ENCODE peak calls at places on chromosomes 12 and 14, in eight cellular contexts. R is HepG2, V is GM23338, J is Panc1, F is OCI-LY7, Q is caudate nucleus, I is lower lobe of right lung, C is Peyer's patch. T is an unnamed sample.

GRCh38 chr12:6792522-6793201 is 3.3 kb downstream of the CD4 start:
- DNase-seq in I (peak), Q (no peak), C (no peak), J (no peak), R (peak), F (no peak), V (no peak), T (no peak)

GRCh38 chr12:26271889-26272492 is 76.6 kb downstream of the SSPN start:
- DNase-seq in C (peak), I (peak), R (no peak), Q (peak), F (no peak), V (no peak), J (no peak), T (peak)

GRCh38 chr12:19206493-19207077 is 77.1 kb downstream of the PLEKHA5 start:
- DNase-seq in I (no peak), V (no peak), Q (peak), C (no peak), F (no peak), J (no peak), R (no peak), T (no peak)

GRCh38 chr12:30725739-30726138 is 29.0 kb downstream of the CAPRIN2 start:
- DNase-seq in V (no peak), F (no peak), C (no peak), Q (peak), R (no peak), I (no peak), J (peak), T (peak)

GRCh38 chr12:97288526-97288925 is 174.1 kb upstream of the RMST start:
- DNase-seq in C (no peak), J (no peak), F (no peak), I (no peak), Q (no peak), R (no peak), V (peak), T (no peak)

GRCh38 chr14:73237219-73237785 is at the start of gene PAPLN:
- DNase-seq in F (no peak), Q (no peak), J (no peak), R (no peak), I (no peak), V (peak), C (peak), T (no peak)

GRCh38 chr12:98220636-98221035 is 294.8 kb upstream of the TMPO start:
- DNase-seq in Q (no peak), I (no peak), C (no peak), J (no peak), R (no peak), V (no peak), F (no peak), T (no peak)

GRCh38 chr14:69342928-69343525 is 55.1 kb downstream of the ERH start:
- DNase-seq in V (no peak), F (no peak), C (peak), J (no peak), Q (no peak), I (no peak), R (no peak), T (no peak)

GRCh38 chr14:105589161-105589925 is 63.0 kb downstream of the TMEM121 start:
- DNase-seq in C (peak), J (no peak), Q (no peak), R (no peak), I (no peak), V (no peak), F (no peak), T (no peak)

GRCh38 chr12:67885370-67886169 is 103.7 kb upstream of the IFNG-AS1 start:
- DNase-seq in V (no peak), F (no peak), C (no peak), I (no peak), Q (peak), R (no peak), J (no peak), T (no peak)

GRCh38 chr14:95023886-95024285 is 133.4 kb downstream of the DICER1 start:
- DNase-seq in Q (no peak), C (no peak), V (no peak), R (no peak), F (no peak), J (no peak), I (no peak), T (no peak)

DNA sequence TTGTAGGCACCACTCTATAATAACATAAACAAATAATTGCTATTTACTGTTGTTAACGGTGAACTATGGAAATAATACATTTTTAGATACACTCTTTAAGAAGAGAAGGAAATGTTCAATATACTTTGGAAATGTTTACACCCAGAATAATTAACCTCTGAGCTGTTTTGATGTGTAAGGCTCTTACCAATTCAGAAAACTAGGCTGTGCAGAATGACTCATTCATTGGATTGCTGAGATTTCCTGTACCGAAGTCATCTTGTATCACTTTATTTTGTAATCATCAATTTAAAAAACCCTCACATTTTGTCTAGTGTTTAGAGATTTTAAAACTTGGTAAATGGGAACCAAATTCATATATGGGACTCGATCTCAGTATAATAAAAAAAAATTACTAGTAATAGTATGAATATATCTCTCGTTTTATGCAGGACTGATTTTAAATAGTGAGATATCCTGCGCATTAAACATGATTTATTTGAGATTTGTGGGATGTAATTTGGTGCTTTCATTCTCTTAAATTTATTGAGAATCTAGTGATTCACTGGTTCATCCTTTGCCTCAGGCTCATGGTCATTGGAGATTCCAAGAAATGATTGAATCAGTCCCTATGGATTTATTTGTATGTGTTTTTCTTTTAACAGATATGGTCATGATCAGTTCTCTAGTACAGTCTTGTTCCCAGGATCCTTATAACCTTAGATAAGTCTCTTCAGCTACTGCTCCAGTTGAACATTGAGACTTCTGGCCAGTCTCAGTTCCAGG is 3.9 kb downstream of the SAMD4A start:
- DNase-seq in Q (no peak), J (no peak), C (no peak), V (no peak), F (no peak), I (no peak), R (no peak), T (peak)
- H3K27ac ChIP-seq in Q (no peak), J (no peak), C (peak), V (no peak), F (no peak), I (no peak), R (no peak), T (peak)

GRCh38 chr12:106669216-106669615 is 86.4 kb downstream of the RFX4 start:
- DNase-seq in C (no peak), Q (no peak), R (no peak), F (no peak), V (no peak), I (no peak), J (no peak), T (no peak)

GRCh38 chr12:106670131-106670530 is 87.3 kb downstream of the RFX4 start:
- DNase-seq in R (no peak), F (no peak), J (no peak), Q (peak), I (no peak), C (no peak), V (no peak), T (no peak)

GRCh38 chr12:106673151-106673550 is 90.3 kb downstream of the RFX4 start:
- DNase-seq in I (no peak), R (no peak), F (no peak), V (peak), Q (no peak), J (no peak), C (no peak), T (no peak)

GRCh38 chr12:106671840-106672239 is 89.0 kb downstream of the RFX4 start:
- DNase-seq in R (no peak), F (no peak), I (no peak), Q (no peak), J (no peak), C (no peak), V (no peak), T (no peak)

DNA sequence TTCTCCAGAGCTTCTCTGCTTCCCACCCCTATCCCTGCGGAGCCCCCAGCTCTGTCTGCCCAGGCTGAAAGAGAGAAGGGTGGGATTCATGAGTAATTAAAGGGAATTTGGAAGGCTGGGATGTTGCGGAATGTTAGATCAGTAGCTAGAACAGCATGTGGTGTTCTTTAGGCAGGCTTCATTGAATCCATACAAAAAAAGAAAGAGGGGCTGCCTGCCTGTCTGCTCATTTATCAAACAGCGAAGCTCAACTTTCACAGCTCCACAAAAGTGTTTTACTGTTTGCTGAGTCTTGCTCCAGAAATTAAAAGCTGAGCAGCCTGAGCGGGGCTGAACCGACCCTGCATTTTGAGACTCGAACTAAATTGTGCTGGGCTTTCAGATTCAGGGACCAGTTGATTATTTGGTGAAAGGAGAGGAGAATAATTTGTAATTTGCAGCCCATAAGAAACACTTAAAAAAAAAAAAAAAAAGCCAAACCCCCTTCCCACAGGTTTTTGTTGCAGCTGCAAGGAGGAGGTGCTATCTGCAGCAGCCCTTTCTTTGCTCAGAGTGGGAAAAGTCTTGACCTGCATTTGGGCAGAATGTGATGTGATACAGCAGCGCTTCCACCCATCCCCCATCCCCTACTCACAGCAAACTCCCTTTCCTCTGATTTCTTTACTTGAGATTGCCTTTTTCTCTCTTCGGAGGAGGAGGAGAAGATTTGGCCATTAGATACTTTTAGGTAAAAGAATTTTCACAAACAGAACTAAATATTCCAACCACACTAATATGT is 89.7 kb downstream of the RFX4 start:
- DNase-seq in Q (no peak), F (no peak), R (no peak), C (no peak), V (peak), J (no peak), I (no peak), T (no peak)
- H3K27ac ChIP-seq in Q (peak), F (no peak), R (no peak), C (no peak), V (no peak), J (no peak), I (no peak), T (no peak)

GRCh38 chr14:23115918-23116317 is 3.1 kb downstream of the CEBPE start:
- DNase-seq in C (no peak), V (no peak), R (no peak), J (no peak), I (no peak), F (no peak), Q (no peak), T (no peak)
- H3K27ac ChIP-seq in C (no peak), V (no peak), R (no peak), J (no peak), I (no peak), F (no peak), Q (no peak), T (peak)

GRCh38 chr14:101928415-101928841 is 35.9 kb upstream of the DYNC1H1 start:
- DNase-seq in Q (no peak), V (no peak), F (no peak), I (peak), C (no peak), R (no peak), J (no peak), T (no peak)
- H3K27ac ChIP-seq in Q (peak), V (no peak), F (no peak), I (peak), C (peak), R (no peak), J (no peak), T (no peak)

GRCh38 chr12:100164153-100164704 is 21.6 kb upstream of the BLTP3B start:
- DNase-seq in V (no peak), F (no peak), I (no peak), R (no peak), Q (no peak), C (no peak), J (no peak), T (no peak)
- H3K27ac ChIP-seq in V (peak), F (no peak), I (no peak), R (no peak), Q (no peak), C (peak), J (no peak), T (no peak)

GRCh38 chr12:109065154-109065852 is 12.9 kb downstream of the USP30 start:
- DNase-seq in F (no peak), C (peak), I (no peak), J (no peak), Q (no peak), V (no peak), R (peak), T (no peak)

GRCh38 chr12:109074866-109075265 is 18.4 kb downstream of the ALKBH2 start:
- DNase-seq in V (no peak), C (no peak), I (no peak), R (no peak), Q (no peak), J (no peak), F (no peak), T (no peak)

GRCh38 chr12:109064143-109064542 is 11.8 kb downstream of the USP30 start:
- DNase-seq in Q (no peak), J (no peak), I (no peak), R (no peak), V (no peak), F (no peak), C (no peak), T (no peak)

GRCh38 chr12:109065853-109066193 is 13.4 kb downstream of the USP30 start:
- DNase-seq in I (no peak), J (no peak), Q (no peak), R (no peak), F (no peak), V (no peak), C (no peak), T (no peak)

DNA sequence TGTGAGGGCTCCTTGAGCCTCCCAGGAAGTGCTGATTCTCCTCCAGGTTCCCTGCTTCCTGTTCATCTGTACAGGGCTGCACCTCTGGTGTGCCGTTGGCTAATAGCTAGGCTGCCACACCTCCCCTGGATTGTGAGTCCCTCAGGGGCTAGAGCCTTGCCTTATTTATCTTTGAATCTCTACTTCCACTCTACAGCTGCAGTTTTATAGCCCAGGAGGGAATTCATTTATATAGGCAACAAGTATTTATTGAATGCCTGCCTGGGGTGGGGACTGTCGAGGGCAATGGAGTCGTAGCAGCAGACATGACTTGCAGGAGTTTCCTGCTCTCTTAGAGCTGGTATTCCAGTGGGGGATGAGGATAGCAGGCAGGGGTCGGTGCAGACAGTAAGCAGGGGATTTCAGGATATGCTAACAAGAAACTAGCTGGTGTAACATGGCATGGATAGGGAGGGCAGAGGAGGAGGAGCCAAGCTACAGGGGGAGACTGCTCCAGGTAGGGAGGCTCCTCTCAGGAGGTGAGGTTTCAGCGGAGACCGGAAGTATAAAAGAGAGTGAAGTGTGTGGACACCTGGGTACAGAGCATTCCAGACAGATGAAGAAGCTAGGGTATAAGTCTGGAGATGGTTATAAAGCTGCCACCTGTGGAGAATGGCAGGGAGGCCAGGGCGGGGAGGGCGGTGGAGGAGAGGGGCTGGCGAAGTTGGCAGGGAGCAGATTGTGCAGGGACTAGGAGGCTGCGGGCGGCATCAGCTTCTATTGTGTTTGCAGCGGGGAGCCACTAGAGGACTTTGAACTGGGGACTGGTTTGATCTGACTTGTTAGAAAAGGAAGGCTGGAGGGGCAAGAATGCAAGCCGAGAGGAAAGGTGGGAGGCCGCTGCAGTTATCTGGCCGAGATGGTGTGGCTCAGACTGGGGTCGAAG is 17.2 kb downstream of the USP30 start:
- DNase-seq in I (no peak), C (peak), Q (no peak), F (no peak), J (no peak), R (peak), V (peak), T (no peak)
- H3K27ac ChIP-seq in I (no peak), C (peak), Q (no peak), F (no peak), J (no peak), R (peak), V (no peak), T (no peak)

DNA sequence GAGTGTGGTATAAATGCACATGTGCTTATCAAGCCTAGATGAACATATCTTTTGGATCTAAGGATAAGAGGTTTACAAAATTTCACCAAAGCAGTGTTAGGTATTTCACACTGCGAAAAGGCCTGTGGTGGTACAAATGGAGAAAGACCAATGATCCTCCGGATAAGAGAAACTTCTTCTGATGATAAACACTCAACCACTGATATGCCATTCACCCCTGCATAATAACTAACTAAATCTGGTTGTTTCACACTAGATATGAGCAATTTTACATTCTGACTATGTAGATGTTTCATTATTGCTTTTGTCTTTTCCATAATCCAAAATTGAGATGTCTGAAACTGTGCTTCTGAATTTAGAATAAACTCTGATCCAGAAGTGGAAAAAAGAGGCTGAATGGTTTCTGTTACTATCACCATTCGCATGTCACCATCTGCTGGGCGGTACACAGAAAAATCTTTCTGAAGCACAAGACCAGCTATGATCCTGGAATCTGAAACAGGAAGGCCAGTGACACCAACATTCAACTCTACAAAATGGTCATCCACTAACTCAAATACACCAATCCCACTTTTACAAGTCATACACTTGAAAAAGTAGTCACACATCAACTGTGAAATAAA is 1.3 kb downstream of the BBS10 start:
- DNase-seq in R (peak), F (peak), C (no peak), Q (peak), J (no peak), V (no peak), I (no peak), T (peak)
- H3K27ac ChIP-seq in R (no peak), F (peak), C (no peak), Q (peak), J (peak), V (no peak), I (peak), T (no peak)

GRCh38 chr12:47950856-47951468 is 12.4 kb upstream of the TMEM106C start:
- DNase-seq in J (no peak), Q (no peak), I (no peak), F (no peak), R (no peak), V (no peak), C (no peak), T (no peak)

GRCh38 chr12:47949441-47950341 is 13.7 kb upstream of the TMEM106C start:
- DNase-seq in V (peak), J (peak), Q (peak), C (peak), R (peak), I (peak), F (peak), T (peak)

GRCh38 chr12:47954058-47954457 is 9.3 kb upstream of the TMEM106C start:
- DNase-seq in C (no peak), R (no peak), J (no peak), V (no peak), I (no peak), Q (no peak), F (no peak), T (no peak)

GRCh38 chr12:47955059-47955458 is 8.3 kb upstream of the TMEM106C start:
- DNase-seq in V (no peak), J (no peak), C (no peak), R (no peak), Q (no peak), I (no peak), F (no peak), T (no peak)

GRCh38 chr12:47954467-47955045 is 8.8 kb upstream of the TMEM106C start:
- DNase-seq in V (no peak), I (no peak), R (no peak), Q (no peak), F (no peak), C (no peak), J (no peak), T (no peak)
- H3K27ac ChIP-seq in V (no peak), I (no peak), R (no peak), Q (no peak), F (no peak), C (no peak), J (no peak), T (no peak)

T was measured in brain microvascular endothelial cell.